ENCODE peak calls at places on chromosomes 16 and 17, in six cellular contexts. R is endothelial cell of umbilical vein, L is spleen, W is transverse colon, U is HCT116, I is K562. Y is an unnamed sample.

GRCh38 chr16:28538733-28539596 is at the start of gene NUPR1:
- DNase-seq in R (peak; percentile 62), L (no peak), W (peak; percentile 94), U (no peak), I (no peak), Y (peak; percentile 78)

GRCh38 chr16:7227193-7227825 is 105.3 kb upstream of the RBFOX1 start:
- DNase-seq in R (no peak), L (no peak), W (no peak), U (no peak), I (no peak), Y (peak; percentile 45)

GRCh38 chr17:57574040-57574513 is 171.0 kb downstream of the CCDC182 start:
- DNase-seq in R (no peak), L (no peak), W (no peak), U (no peak), I (no peak), Y (no peak)

GRCh38 chr17:55177159-55177913 is 87.4 kb upstream of the HLF start:
- DNase-seq in R (peak; percentile 89), L (no peak), W (no peak), U (no peak), I (no peak), Y (no peak)

GRCh38 chr17:59521465-59522126 is 43.8 kb upstream of the DHX40 start:
- DNase-seq in R (peak; percentile 72), L (peak; percentile 79), W (peak; percentile 75), U (peak; percentile 49), I (peak; percentile 90), Y (peak; percentile 63)

GRCh38 chr16:74698220-74698619 is 2.4 kb downstream of the MLKL start:
- DNase-seq in R (peak; percentile 13), L (no peak), W (no peak), U (no peak), I (no peak), Y (no peak)

GRCh38 chr17:11144358-11145233 is 96.4 kb upstream of the SHISA6 start:
- DNase-seq in R (no peak), L (no peak), W (peak; percentile 67), U (no peak), I (peak; percentile 8), Y (no peak)

GRCh38 chr16:88783391-88784073 is 1.5 kb downstream of the PIEZO1 start:
- DNase-seq in R (peak; percentile 83), L (peak; percentile 81), W (no peak), U (no peak), I (no peak), Y (no peak)

GRCh38 chr16:29148867-29149272 is 164.0 kb downstream of the LAT start:
- DNase-seq in R (no peak), L (peak; percentile 94), W (peak; percentile 60), U (no peak), I (no peak), Y (peak; percentile 75)

GRCh38 chr16:31880322-31880979 is 6.8 kb downstream of the ZNF267 start:
- DNase-seq in R (peak; percentile 66), L (no peak), W (no peak), U (no peak), I (peak; percentile 44), Y (peak; percentile 50)

GRCh38 chr17:68381076-68381900 is 76.0 kb downstream of the WIPI1 start:
- DNase-seq in R (peak; percentile 46), L (no peak), W (peak; percentile 32), U (peak; percentile 98), I (no peak), Y (no peak)

GRCh38 chr16:73771196-73771595 is 525.4 kb upstream of the PSMD7 start:
- DNase-seq in R (no peak), L (no peak), W (no peak), U (no peak), I (no peak), Y (no peak)

GRCh38 chr17:8925808-8926207 is 39.7 kb downstream of the PIK3R5 start:
- DNase-seq in R (no peak), L (no peak), W (no peak), U (no peak), I (no peak), Y (no peak)

GRCh38 chr16:27753563-27753962 is 203.6 kb downstream of the KATNIP start:
- DNase-seq in R (no peak), L (no peak), W (no peak), U (no peak), I (no peak), Y (no peak)

GRCh38 chr17:55448681-55449080 is 27.0 kb upstream of the MMD start:
- DNase-seq in R (no peak), L (no peak), W (no peak), U (no peak), I (no peak), Y (no peak)

GRCh38 chr16:53510704-53511070 is 7.7 kb upstream of the AKTIP start:
- DNase-seq in R (no peak), L (no peak), W (no peak), U (no peak), I (no peak), Y (no peak)
- TF ChIP-seq CTCF in R (no peak), L (peak; percentile 42), W (no peak), U (no peak), I (no peak), Y (no peak)

DNA sequence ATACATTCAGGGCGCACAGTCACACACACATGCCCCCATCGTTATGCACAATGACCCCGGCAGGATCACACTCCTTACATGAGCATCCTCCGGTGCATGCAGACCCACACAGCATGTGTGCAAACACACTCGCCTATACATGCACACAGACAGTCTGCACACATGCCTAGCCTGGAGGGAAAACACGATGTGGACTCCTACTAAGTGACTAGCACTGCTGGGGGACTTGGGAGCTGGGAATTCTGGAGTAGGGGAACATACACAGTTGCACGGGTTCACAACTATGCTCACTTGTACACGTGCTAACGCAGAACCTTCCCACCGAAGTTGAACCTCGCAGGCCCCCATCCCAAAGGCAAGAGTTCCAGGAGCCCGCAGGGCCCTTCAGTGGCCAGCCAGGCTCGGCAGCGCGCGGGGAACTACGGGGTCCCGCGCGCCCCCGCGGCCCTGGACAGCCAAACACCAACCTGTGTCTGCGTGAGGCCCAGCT is 2.0 kb downstream of the DLX3 start:
- DNase-seq in R (no peak), L (no peak), W (no peak), U (no peak), I (no peak), Y (no peak)
- H3K4me3 ChIP-seq in R (no peak overlapping the region), L (peak overlapping the region; percentile 40), W (peak overlapping the region; percentile 39), U (no peak overlapping the region), I (no peak overlapping the region), Y (no peak overlapping the region)

GRCh38 chr17:18187816-18188761 is 4.5 kb downstream of the ALKBH5 start:
- DNase-seq in R (peak; percentile 61), L (no peak), W (no peak), U (no peak), I (no peak), Y (no peak)
- TF ChIP-seq POLR2AphosphoS5 in R (no peak), L (peak; percentile 17), W (no peak), U (no peak), I (no peak), Y (no peak)

DNA sequence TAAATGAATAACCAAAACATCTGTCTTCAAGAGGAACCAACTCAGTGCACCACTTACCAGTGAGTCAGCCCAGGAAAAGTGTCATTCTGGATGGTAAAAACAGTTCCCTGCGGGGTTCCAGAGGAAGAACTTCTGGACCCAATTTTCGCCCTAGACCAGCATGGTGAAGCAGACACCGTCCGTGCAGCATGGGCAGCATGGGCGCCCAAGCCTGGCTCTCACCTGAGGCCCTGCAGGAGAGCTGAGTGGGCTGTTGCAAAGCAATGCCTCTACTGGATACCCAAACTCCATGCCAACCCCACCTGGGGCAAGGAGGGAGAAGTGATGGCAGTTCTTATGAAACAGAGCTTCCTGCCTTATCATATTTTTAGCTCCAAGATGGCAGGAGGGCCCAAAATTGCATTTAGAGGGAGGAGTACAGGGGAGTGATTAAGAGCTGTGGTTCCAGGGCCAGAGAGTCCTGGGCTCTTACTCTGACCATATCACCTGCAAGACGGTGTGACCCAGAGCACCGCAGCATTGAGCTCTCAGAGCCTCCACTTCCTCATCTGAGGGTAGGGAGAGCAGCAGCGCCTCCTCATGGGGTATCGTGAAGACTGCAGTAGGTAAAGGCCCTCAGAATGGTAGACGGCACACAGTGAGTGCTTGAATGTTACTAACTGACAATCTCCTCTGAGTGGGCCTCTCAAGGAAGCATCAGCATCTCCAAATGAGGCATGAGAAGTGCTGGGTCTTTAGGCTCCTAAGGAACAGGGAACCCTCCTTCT is 16.6 kb upstream of the INPP5K start:
- DNase-seq in R (no peak), L (no peak), W (no peak), U (no peak), I (peak; percentile 27), Y (no peak)
- TF ChIP-seq CTCF in R (peak; percentile 49), L (peak; percentile 58), W (no peak), U (peak; percentile 52), I (peak; percentile 70), Y (peak; percentile 33)

GRCh38 chr17:61405686-61406542 is 6.3 kb downstream of the TBX2 start:
- DNase-seq in R (no peak), L (no peak), W (no peak), U (no peak), I (no peak), Y (no peak)
- H3K4me3 ChIP-seq in R (no peak overlapping the region), L (peak overlapping the region; percentile 5), W (peak overlapping the region; percentile 22), U (no peak overlapping the region), I (no peak overlapping the region), Y (peak overlapping the region; percentile 63)

GRCh38 chr17:78375401-78376079 is 2.9 kb upstream of the PGS1 start:
- DNase-seq in R (peak; percentile 73), L (peak; percentile 84), W (no peak), U (no peak), I (no peak), Y (peak; percentile 89)
- TF ChIP-seq POLR2AphosphoS5 in R (no peak), L (no peak), W (peak; percentile 80), U (no peak), I (no peak), Y (peak; percentile 99)

DNA sequence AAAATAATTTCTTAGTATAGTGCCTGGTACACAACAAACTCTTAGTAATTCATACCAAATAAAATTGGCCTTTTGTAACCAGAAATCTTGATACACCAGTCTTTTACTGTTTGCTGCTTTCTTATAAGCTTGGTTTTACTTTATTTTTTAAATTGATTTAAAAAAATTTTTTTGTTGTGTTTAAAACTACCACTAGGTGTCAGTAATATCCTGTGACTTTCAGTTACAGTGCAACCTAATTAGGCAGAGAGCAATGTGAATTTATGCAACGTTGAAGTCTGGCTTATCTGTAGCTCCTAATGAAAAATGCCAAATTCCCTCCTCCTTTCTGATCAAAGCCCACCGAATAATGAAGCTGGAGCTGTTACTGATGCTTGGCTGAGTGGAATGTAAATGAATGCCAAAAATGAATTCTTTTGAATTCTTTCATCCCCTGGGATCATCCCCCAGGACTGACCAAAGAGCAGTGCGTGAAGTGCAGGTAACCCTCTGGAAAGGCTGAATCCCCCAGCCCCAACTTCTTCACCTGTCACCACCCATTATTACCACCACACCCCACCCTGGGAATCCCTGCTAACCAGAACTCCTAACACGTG is 3.8 kb downstream of the ERCC4 start:
- DNase-seq in R (peak; percentile 67), L (no peak), W (no peak), U (peak; percentile 42), I (peak; percentile 41), Y (no peak)
- TF ChIP-seq CTCF in R (no peak), L (peak; percentile 55), W (peak; percentile 74), U (peak; percentile 35), I (peak; percentile 29), Y (peak; percentile 51)

GRCh38 chr16:10617662-10618420 is 37.4 kb upstream of the EMP2 start:
- DNase-seq in R (no peak), L (no peak), W (no peak), U (no peak), I (no peak), Y (no peak)
- H3K4me3 ChIP-seq in R (no peak overlapping the region), L (no peak overlapping the region), W (no peak overlapping the region), U (no peak overlapping the region), I (no peak overlapping the region), Y (no peak overlapping the region)

DNA sequence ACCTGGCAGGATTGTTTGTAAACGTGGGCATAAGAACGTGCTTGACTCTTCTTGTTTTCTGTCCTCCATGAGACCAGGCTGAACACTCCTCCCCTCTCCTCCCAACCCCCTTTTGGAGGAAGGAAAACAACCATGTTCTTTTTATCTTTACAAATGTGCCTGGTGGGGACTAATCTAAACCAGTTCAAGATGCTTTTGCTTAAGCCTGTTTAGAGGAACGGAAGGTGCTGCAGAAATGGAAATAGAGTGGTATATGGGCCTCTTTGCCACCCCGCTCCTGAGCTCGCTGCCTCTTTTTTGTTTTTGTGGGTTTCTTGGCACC is 288.1 kb downstream of the FTO start:
- DNase-seq in R (no peak), L (no peak), W (no peak), U (no peak), I (no peak), Y (no peak)
- TF ChIP-seq POLR2AphosphoS5 in R (no peak), L (no peak), W (no peak), U (no peak), I (no peak), Y (no peak)